ENCODE peak calls at places on chromosomes 5 and 9, in seven cellular contexts. D, F, Y, L, J, U and O are unnamed samples.

GRCh38 chr9:29203216-29203930 is 1630.1 kb upstream of the C9orf72 start:
- DNase-seq in F (no peak), Y (no peak), L (no peak), U (no peak), J (no peak), D (no peak), O (no peak)

GRCh38 chr9:14164908-14165307 is 149.0 kb downstream of the NFIB start:
- DNase-seq in J (no peak), L (no peak), Y (no peak), D (no peak), U (no peak), F (no peak), O (no peak)

GRCh38 chr5:36777105-36777757 is 99.3 kb upstream of the NIPBL start:
- DNase-seq in J (no peak), U (no peak), Y (peak), F (no peak), L (no peak), D (no peak), O (no peak)

GRCh38 chr5:128487041-128487440 is 51.0 kb downstream of the FBN2 start:
- DNase-seq in D (no peak), J (no peak), Y (no peak), U (no peak), F (no peak), L (no peak), O (no peak)

GRCh38 chr5:143576721-143577484 is 173.4 kb upstream of the NR3C1 start:
- DNase-seq in J (peak), F (no peak), U (no peak), Y (no peak), L (peak), D (no peak), O (no peak)

GRCh38 chr5:14185336-14186131 is 42.4 kb downstream of the TRIO start:
- DNase-seq in D (no peak), Y (no peak), F (no peak), U (no peak), J (peak), L (no peak), O (no peak)

GRCh38 chr5:23507278-23507685 is at the start of gene PRDM9:
- DNase-seq in F (no peak), J (no peak), L (peak), D (no peak), U (no peak), Y (no peak), O (peak)

GRCh38 chr5:133829786-133830185 is 138.6 kb downstream of the C5orf15 start:
- DNase-seq in L (no peak), U (no peak), Y (no peak), D (no peak), J (no peak), F (no peak), O (no peak)

GRCh38 chr5:10489810-10490426 is 48.2 kb downstream of the ROPN1L start:
- DNase-seq in L (no peak), F (no peak), J (no peak), Y (peak), D (no peak), U (no peak), O (no peak)

GRCh38 chr5:95537501-95537900 is 17.3 kb downstream of the SKIC3 start:
- DNase-seq in L (no peak), F (no peak), J (no peak), U (no peak), D (no peak), Y (no peak), O (no peak)

GRCh38 chr5:168925160-168925559 is 346.0 kb upstream of the PANK3 start:
- DNase-seq in J (no peak), F (no peak), L (no peak), D (no peak), Y (no peak), U (no peak), O (no peak)

GRCh38 chr5:33631786-33632185 is 191.0 kb downstream of the TARS1 start:
- DNase-seq in J (no peak), L (no peak), F (no peak), U (no peak), Y (no peak), D (no peak), O (no peak)

GRCh38 chr9:93319992-93320490 is 131.4 kb upstream of the FAM120A start:
- DNase-seq in J (no peak), L (no peak), D (no peak), Y (no peak), F (no peak), U (no peak), O (no peak)

GRCh38 chr5:34015120-34015807 is 7.4 kb upstream of the AMACR start:
- DNase-seq in L (no peak), Y (no peak), D (no peak), U (no peak), F (no peak), J (no peak), O (no peak)

GRCh38 chr5:151659001-151659754 is 27.5 kb downstream of the SPARC start:
- DNase-seq in L (peak), F (peak), D (peak), Y (peak), J (no peak), U (peak), O (peak)

GRCh38 chr5:168313596-168314204 is 22.3 kb downstream of the WWC1 start:
- DNase-seq in Y (no peak), J (no peak), L (no peak), U (no peak), F (no peak), D (no peak), O (no peak)

GRCh38 chr5:11733185-11733839 is 170.9 kb downstream of the CTNND2 start:
- DNase-seq in F (no peak), Y (no peak), L (no peak), D (no peak), U (no peak), J (no peak), O (no peak)

GRCh38 chr9:85647571-85647970 is 94.2 kb downstream of the AGTPBP1 start:
- DNase-seq in F (no peak), D (no peak), J (no peak), L (no peak), U (no peak), Y (no peak), O (no peak)

GRCh38 chr5:171309276-171309525 is 153 bp downstream of the TLX3 start:
- DNase-seq in F (no peak), L (no peak), D (no peak), U (no peak), J (no peak), Y (no peak), O (no peak)

GRCh38 chr5:41527201-41527779 is 16.9 kb upstream of the PLCXD3 start:
- DNase-seq in Y (no peak), U (no peak), L (no peak), J (peak), F (no peak), D (no peak), O (no peak)

GRCh38 chr9:1871486-1872181 is 143.5 kb upstream of the SMARCA2 start:
- DNase-seq in F (no peak), L (no peak), Y (no peak), D (no peak), U (no peak), J (no peak), O (no peak)

GRCh38 chr5:24786108-24786507 is 141.3 kb upstream of the CDH10 start:
- DNase-seq in U (no peak), Y (no peak), L (no peak), J (no peak), F (no peak), D (no peak), O (no peak)

GRCh38 chr9:124046189-124046588 is 34.6 kb downstream of the LHX2 start:
- DNase-seq in D (no peak), L (no peak), U (no peak), F (no peak), Y (no peak), J (no peak), O (no peak)

GRCh38 chr5:65630981-65631380 is 6.2 kb downstream of the SHLD3 start:
- DNase-seq in F (no peak), L (no peak), J (no peak), Y (no peak), U (no peak), D (no peak), O (no peak)

GRCh38 chr5:141330299-141331080 is at the start of gene PCDHGA1:
- DNase-seq in J (no peak), D (no peak), Y (no peak), U (no peak), L (no peak), F (no peak), O (no peak)

GRCh38 chr5:139752506-139753350 is 42.9 kb upstream of the PSD2 start:
- DNase-seq in L (no peak), Y (no peak), F (no peak), U (no peak), D (no peak), J (peak), O (no peak)

GRCh38 chr9:18614651-18615050 is 140.7 kb downstream of the ADAMTSL1 start:
- DNase-seq in L (no peak), U (no peak), J (no peak), Y (no peak), D (no peak), F (no peak), O (no peak)

GRCh38 chr9:96620832-96621269 is 1.2 kb upstream of the CDC14B start:
- DNase-seq in F (no peak), Y (no peak), U (no peak), J (no peak), L (no peak), D (no peak), O (no peak)